ENCODE peak calls at places on chromosomes 7 and 10, in seven cellular contexts. F, M, B, D, O, Y and Q are unnamed samples.

GRCh38 chr10:97367126-97367649 is 32.7 kb upstream of the FRAT2 start:
- DNase-seq in O (no peak), M (no peak), D (no peak), F (no peak), Y (no peak), B (no peak), Q (no peak)

GRCh38 chr10:82037076-82037475 is 162.1 kb downstream of the NRG3 start:
- DNase-seq in Y (no peak), M (no peak), B (no peak), D (no peak), O (no peak), F (no peak), Q (no peak)

GRCh38 chr7:83681200-83681599 is 32.3 kb upstream of the SEMA3E start:
- DNase-seq in Y (no peak), O (no peak), D (no peak), F (no peak), M (no peak), B (no peak), Q (no peak)

GRCh38 chr7:80584778-80585177 is 53.7 kb upstream of the CD36 start:
- DNase-seq in B (no peak), D (peak), Y (no peak), O (peak), M (no peak), F (peak), Q (peak)

GRCh38 chr7:123070702-123071286 is 75.3 kb upstream of the TAS2R16 start:
- DNase-seq in M (peak), B (peak), O (peak), Y (peak), F (peak), D (peak), Q (peak)

GRCh38 chr7:17181482-17181881 is 117.0 kb upstream of the AHR start:
- DNase-seq in D (no peak), F (no peak), Y (no peak), B (no peak), O (peak), M (peak), Q (no peak)

GRCh38 chr7:30594055-30594539 is 581 bp upstream of the GARS1 start:
- DNase-seq in M (peak), B (no peak), O (peak), D (peak), Y (peak), F (no peak), Q (peak)

GRCh38 chr10:4281207-4281825 is 496.3 kb upstream of the KLF6 start:
- DNase-seq in Y (no peak), D (no peak), O (peak), B (no peak), F (peak), M (no peak), Q (peak)

GRCh38 chr7:48875300-48875916 is 48.9 kb upstream of the CDC14C start:
- DNase-seq in F (peak), M (peak), Y (no peak), B (no peak), D (peak), O (peak), Q (peak)

GRCh38 chr10:119245272-119245671 is 37.9 kb downstream of the GRK5 start:
- DNase-seq in F (peak), O (no peak), Y (no peak), M (no peak), D (no peak), B (no peak), Q (no peak)

GRCh38 chr7:12620371-12620770 is 49.9 kb downstream of the SCIN start:
- DNase-seq in O (no peak), D (no peak), Y (no peak), B (no peak), F (no peak), M (no peak), Q (peak)

GRCh38 chr10:124744688-124745055 is 494 bp upstream of the FAM53B start:
- DNase-seq in B (peak), Y (no peak), O (peak), F (peak), M (no peak), D (no peak), Q (peak)

GRCh38 chr7:27203964-27204594 is 4.2 kb upstream of the HOXA13 start:
- DNase-seq in D (no peak), Y (no peak), O (no peak), F (peak), B (no peak), M (no peak), Q (no peak)

GRCh38 chr10:1390200-1390599 is 334.0 kb downstream of the WDR37 start:
- DNase-seq in B (no peak), O (no peak), F (no peak), M (no peak), Y (no peak), D (no peak), Q (no peak)

GRCh38 chr7:99573257-99573656 is 14.8 kb downstream of the ZNF655 start:
- DNase-seq in M (no peak), O (no peak), D (no peak), B (no peak), Y (no peak), F (no peak), Q (no peak)

GRCh38 chr7:112129655-112130323 is 76.4 kb downstream of the DOCK4 start:
- DNase-seq in M (no peak), O (peak), B (no peak), D (no peak), Y (no peak), F (peak), Q (no peak)

GRCh38 chr10:22042557-22043326 is 39.2 kb upstream of the DNAJC1 start:
- DNase-seq in M (peak), Y (no peak), F (no peak), D (peak), O (peak), B (peak), Q (no peak)

GRCh38 chr7:142461437-142461836 is 203.6 kb upstream of the PRSS58 start:
- DNase-seq in O (no peak), Y (no peak), B (no peak), D (no peak), M (no peak), F (peak), Q (peak)

GRCh38 chr10:56487746-56488145 is 126.7 kb upstream of the ZWINT start:
- DNase-seq in M (no peak), B (no peak), Y (no peak), D (no peak), F (no peak), O (no peak), Q (no peak)

GRCh38 chr7:129144095-129144833 is at the start of gene TSPAN33:
- DNase-seq in B (peak), Y (peak), O (peak), M (peak), D (peak), F (peak), Q (peak)

GRCh38 chr7:111083423-111083822 is 7.5 kb upstream of the LRRN3 start:
- DNase-seq in B (no peak), F (no peak), D (no peak), Y (no peak), O (no peak), M (no peak), Q (peak)

GRCh38 chr7:115649429-115649828 is 381.1 kb downstream of the TFEC start:
- DNase-seq in O (no peak), F (peak), D (no peak), B (no peak), Y (no peak), M (no peak), Q (no peak)

GRCh38 chr10:46266506-46266985 is 20.3 kb upstream of the ANTXRL start:
- DNase-seq in B (no peak), M (no peak), Y (no peak), D (no peak), O (no peak), F (no peak), Q (no peak)
- TF ChIP-seq EZH2phosphoT487 in B (no peak), M (no peak), Y (no peak), D (no peak), O (no peak), F (no peak), Q (no peak)

DNA sequence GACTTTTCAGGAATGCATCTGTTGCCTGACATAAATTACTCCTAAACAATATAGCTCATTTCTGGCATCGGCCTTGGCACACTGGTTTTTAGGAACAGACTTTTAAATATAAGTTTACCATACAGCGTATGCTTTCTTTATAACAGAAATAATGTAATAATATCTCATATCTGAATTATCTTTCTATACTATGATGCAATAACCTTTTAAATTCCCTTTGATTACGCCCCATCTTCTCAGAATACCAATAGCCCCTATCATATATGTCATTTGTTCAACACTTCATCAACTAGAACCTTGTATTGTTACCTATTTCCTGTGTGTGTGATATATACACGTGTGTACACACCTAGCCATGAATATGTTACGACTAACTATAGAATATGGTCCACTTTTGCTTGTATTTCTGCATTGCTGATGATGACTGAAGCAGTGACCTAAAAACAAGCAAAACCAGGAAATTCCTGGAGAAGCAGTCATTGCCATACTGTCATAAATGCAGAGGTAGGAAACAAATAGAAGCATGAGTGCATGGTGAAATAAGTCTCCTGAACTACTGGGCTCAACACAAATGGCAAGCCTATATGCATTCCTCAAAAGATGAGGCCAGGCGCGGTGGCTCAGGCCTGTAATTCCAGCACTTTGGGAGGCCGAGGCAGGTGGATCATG is 618.4 kb upstream of the NRP1 start:
- DNase-seq in D (no peak), B (no peak), Y (no peak), O (no peak), M (no peak), F (peak), Q (peak)
- TF ChIP-seq EZH2phosphoT487 in D (no peak), B (no peak), Y (no peak), O (no peak), M (no peak), F (no peak), Q (no peak)

GRCh38 chr7:73715648-73716317 is 3.7 kb downstream of the STX1A start:
- DNase-seq in D (peak), M (no peak), Y (peak), B (peak), O (no peak), F (peak), Q (peak)
- TF ChIP-seq EZH2phosphoT487 in D (no peak), M (no peak), Y (no peak), B (no peak), O (no peak), F (no peak), Q (no peak)

GRCh38 chr10:47381427-47382379 is 2.4 kb downstream of the ZNF488 start:
- DNase-seq in Y (no peak), D (no peak), B (no peak), O (no peak), F (no peak), M (no peak), Q (no peak)
- TF ChIP-seq EZH2phosphoT487 in Y (no peak), D (no peak), B (no peak), O (no peak), F (no peak), M (no peak), Q (no peak)

GRCh38 chr10:24826022-24826421 is 102.3 kb upstream of the ARHGAP21 start:
- DNase-seq in B (no peak), Y (no peak), F (peak), M (no peak), O (no peak), D (peak), Q (peak)
- TF ChIP-seq EZH2phosphoT487 in B (no peak), Y (no peak), F (no peak), M (no peak), O (no peak), D (no peak), Q (no peak)

GRCh38 chr7:134834689-134835462 is 55.4 kb downstream of the CALD1 start:
- DNase-seq in Y (no peak), M (no peak), F (no peak), O (no peak), D (no peak), B (no peak), Q (no peak)

GRCh38 chr7:134835463-134835823 is 56.0 kb downstream of the CALD1 start:
- DNase-seq in D (no peak), O (no peak), B (no peak), M (no peak), Y (no peak), F (no peak), Q (no peak)

GRCh38 chr7:134832367-134832766 is 52.9 kb downstream of the CALD1 start:
- DNase-seq in O (no peak), M (no peak), D (no peak), F (no peak), Y (no peak), B (no peak), Q (no peak)

GRCh38 chr7:134831862-134832261 is 52.4 kb downstream of the CALD1 start:
- DNase-seq in F (no peak), M (no peak), O (no peak), Y (no peak), B (no peak), D (no peak), Q (no peak)

DNA sequence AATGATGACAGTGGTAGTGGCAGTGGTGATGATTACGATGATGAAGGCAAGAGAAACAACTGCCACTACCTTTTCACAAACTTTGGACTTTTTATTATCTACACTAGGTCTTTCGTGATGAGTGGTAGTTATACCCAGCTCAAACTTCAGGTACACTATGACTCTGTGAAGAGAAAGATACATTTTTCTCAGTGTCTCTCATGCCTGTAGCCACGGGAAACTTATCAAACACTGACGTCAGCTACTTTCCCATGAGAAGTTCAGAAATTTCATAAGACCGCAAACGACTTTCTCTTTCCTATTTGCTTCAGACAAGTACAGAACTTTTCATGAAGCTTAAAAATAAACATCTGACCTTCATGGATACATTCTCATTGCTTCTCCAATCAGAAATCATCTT is 57.0 kb downstream of the CALD1 start:
- DNase-seq in O (no peak), D (no peak), B (no peak), F (no peak), M (no peak), Y (no peak), Q (no peak)
- TF ChIP-seq EZH2phosphoT487 in O (no peak), D (no peak), B (no peak), F (no peak), M (no peak), Y (no peak), Q (no peak)

GRCh38 chr7:11489280-11489679 is 342.7 kb downstream of the THSD7A start:
- DNase-seq in M (no peak), O (peak), F (no peak), Y (no peak), B (no peak), D (no peak), Q (no peak)

GRCh38 chr7:11491811-11492210 is 340.2 kb downstream of the THSD7A start:
- DNase-seq in Y (no peak), B (no peak), O (no peak), M (peak), F (no peak), D (no peak), Q (no peak)

GRCh38 chr7:11485626-11486025 is 346.4 kb downstream of the THSD7A start:
- DNase-seq in B (no peak), M (no peak), F (no peak), O (no peak), D (no peak), Y (no peak), Q (no peak)

DNA sequence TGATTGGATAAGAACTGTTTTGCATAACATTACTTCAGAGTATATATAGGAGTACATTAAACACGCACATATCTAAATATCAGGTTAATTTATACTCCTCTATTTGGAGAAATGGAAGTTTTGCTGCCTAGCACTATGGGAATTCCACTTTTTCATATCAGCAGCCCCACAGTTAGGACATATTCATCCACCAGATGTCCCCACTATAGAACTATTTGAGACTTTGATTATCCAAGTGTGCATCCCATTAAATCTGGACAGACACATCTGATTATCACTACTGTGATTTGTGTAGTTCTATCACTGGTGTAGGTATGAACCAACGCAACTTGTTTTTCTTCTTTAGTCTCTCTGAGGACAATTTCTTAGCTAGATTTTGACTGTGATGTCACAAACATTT is 345.7 kb downstream of the THSD7A start:
- DNase-seq in M (no peak), O (no peak), F (peak), D (no peak), B (no peak), Y (no peak), Q (peak)
- TF ChIP-seq EZH2phosphoT487 in M (no peak), O (no peak), F (no peak), D (no peak), B (no peak), Y (no peak), Q (no peak)

DNA sequence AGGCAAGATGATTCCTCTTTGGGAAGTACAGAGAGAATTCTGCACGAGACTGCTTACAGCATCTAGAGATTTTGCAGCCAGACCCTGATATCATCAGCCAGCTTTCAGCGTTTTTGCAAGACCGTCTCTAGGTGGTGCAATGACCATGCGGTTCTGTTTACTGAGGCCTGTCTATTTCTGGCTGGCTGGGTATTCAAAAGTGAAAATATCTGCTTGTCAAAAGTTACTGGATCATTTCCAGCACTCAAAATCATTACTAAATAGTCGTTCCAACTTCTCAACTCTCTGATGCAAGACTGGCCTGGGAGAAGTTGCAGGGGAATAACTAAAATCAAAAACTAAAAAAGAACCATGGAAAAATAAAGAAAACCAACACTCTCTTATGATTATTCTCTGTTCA is 240.1 kb downstream of the ELMO1 start:
- DNase-seq in F (peak), Y (peak), O (peak), D (peak), M (peak), B (peak), Q (peak)
- TF ChIP-seq EZH2phosphoT487 in F (no peak), Y (no peak), O (no peak), D (no peak), M (no peak), B (no peak), Q (no peak)

GRCh38 chr10:104076743-104077160 is 8.9 kb downstream of the COL17A1 start:
- DNase-seq in O (peak), F (peak), B (no peak), M (peak), Y (no peak), D (peak), Q (peak)
- TF ChIP-seq EZH2phosphoT487 in O (no peak), F (no peak), B (no peak), M (no peak), Y (no peak), D (no peak), Q (no peak)

GRCh38 chr10:70629338-70629737 is 26.8 kb upstream of the PRF1 start:
- DNase-seq in O (no peak), D (no peak), Y (no peak), F (no peak), B (no peak), M (no peak), Q (no peak)

GRCh38 chr10:70634011-70634410 is 31.5 kb upstream of the PRF1 start:
- DNase-seq in M (no peak), O (peak), B (peak), D (no peak), Y (no peak), F (no peak), Q (peak)
- TF ChIP-seq EZH2phosphoT487 in M (no peak), O (no peak), B (no peak), D (no peak), Y (no peak), F (no peak), Q (no peak)